ENCODE peak calls at places on chromosomes 13 and 19, in five cellular contexts. E, S, R, Q and P are unnamed samples.

GRCh38 chr13:112928958-112929777 is 39.8 kb upstream of the MCF2L start:
- DNase-seq in R (peak; percentile 30), Q (no peak), S (no peak), E (peak; percentile 47), P (no peak)

GRCh38 chr19:13195678-13196077 is 45.5 kb downstream of the IER2 start:
- DNase-seq in Q (peak; percentile 79), E (no peak), R (no peak), S (peak; percentile 84), P (no peak)

GRCh38 chr13:33348366-33348765 is 62.8 kb upstream of the STARD13 start:
- DNase-seq in R (no peak), E (peak; percentile 58), S (no peak), Q (no peak), P (peak; percentile 56)

GRCh38 chr13:37338721-37339120 is 233.3 kb upstream of the CSNK1A1L start:
- DNase-seq in S (no peak), Q (no peak), R (no peak), E (no peak), P (no peak)

GRCh38 chr13:39039033-39039432 is 777 bp downstream of the NHLRC3 start:
- DNase-seq in R (no peak), S (peak; percentile 25), E (no peak), Q (no peak), P (no peak)

GRCh38 chr19:43467276-43467675 is 1.9 kb upstream of the LYPD3 start:
- DNase-seq in S (no peak), Q (no peak), E (no peak), R (no peak), P (no peak)

GRCh38 chr19:49932731-49933131 is 3.4 kb upstream of the NUP62 start:
- DNase-seq in R (no peak), Q (no peak), E (no peak), S (no peak), P (no peak)

GRCh38 chr13:50783066-50783465 is 60.4 kb downstream of the DLEU7 start:
- DNase-seq in S (no peak), E (no peak), Q (no peak), R (no peak), P (no peak)

GRCh38 chr19:46704379-46705076 is 12.4 kb downstream of the PRKD2 start:
- DNase-seq in S (peak; percentile 73), Q (peak; percentile 80), R (peak; percentile 70), E (peak; percentile 40), P (no peak)

GRCh38 chr19:49554701-49555181 is 25.6 kb downstream of the NOSIP start:
- DNase-seq in E (no peak), R (peak; percentile 68), Q (no peak), S (no peak), P (no peak)

GRCh38 chr13:75447493-75447892 is 34.5 kb downstream of the TBC1D4 start:
- DNase-seq in R (no peak), Q (no peak), E (no peak), S (no peak), P (no peak)

GRCh38 chr19:55638864-55639359 is 1.9 kb upstream of the ZNF580 start:
- DNase-seq in Q (peak; percentile 50), E (peak; percentile 57), S (peak; percentile 88), R (peak; percentile 87), P (no peak)

GRCh38 chr13:98094678-98095266 is 48.1 kb upstream of the FARP1 start:
- DNase-seq in E (no peak), S (no peak), R (no peak), Q (no peak), P (no peak)

GRCh38 chr19:40144151-40144550 is 47.1 kb upstream of the MAP3K10 start:
- DNase-seq in Q (no peak), S (peak; percentile 49), R (peak; percentile 65), E (no peak), P (no peak)
- H3K4me3 ChIP-seq in Q (no peak overlapping the region), S (peak overlapping the region; percentile 36), R (peak overlapping the region; percentile 26), E (no peak overlapping the region), P (no peak overlapping the region)

DNA sequence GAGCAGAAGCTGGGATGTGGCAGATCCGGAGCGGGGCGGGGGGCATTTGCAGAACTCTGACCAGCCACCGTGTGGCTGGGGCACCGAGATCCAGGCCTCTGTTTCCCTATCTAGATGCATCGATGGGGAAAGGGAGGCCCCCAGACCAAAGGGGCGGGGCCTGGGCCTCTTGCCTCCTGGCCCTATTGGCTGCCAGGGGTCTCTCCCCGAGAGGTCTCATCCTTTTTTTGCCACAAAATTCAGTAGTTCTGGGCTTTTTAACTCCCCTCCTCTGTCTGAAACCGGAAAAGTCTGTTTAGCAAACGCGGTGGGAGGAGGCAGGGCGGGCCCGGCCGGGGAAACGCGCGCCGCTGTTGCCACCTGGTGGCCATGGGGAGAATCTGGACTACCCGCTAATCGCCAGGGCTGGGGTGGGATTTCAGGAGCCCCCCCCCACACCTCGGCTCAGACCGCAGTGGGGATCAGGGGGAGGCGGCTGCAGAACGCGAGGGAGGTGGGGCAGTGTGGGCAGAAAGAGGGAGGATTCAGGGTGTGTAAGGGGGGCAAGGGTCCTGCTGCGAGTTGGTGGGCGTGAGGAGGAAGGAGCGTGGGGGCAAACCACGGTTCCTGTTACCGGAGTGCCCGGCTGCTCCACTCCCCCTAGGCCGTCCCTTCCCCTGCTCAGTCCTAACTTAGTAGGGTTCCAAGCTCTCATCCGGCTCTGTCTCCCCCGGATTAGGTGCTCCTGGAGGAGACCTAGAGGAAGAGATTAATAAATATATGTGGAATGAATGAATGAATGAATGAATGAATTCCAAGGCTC is 28.3 kb downstream of the IL12RB1 start:
- DNase-seq in R (peak; percentile 88), S (peak; percentile 85), Q (peak; percentile 81), E (peak; percentile 66), P (peak; percentile 80)
- H3K4me3 ChIP-seq in R (peak overlapping the region; percentile 30), S (peak overlapping the region; percentile 9), Q (no peak overlapping the region), E (no peak overlapping the region), P (no peak overlapping the region)

GRCh38 chr13:20127263-20127562 is 33.6 kb downstream of the GJA3 start:
- DNase-seq in S (no peak), R (no peak), Q (no peak), E (no peak), P (no peak)
- H3K4me3 ChIP-seq in S (no peak overlapping the region), R (peak overlapping the region; percentile 63), Q (peak overlapping the region; percentile 40), E (peak overlapping the region; percentile 49), P (peak overlapping the region; percentile 43)

GRCh38 chr19:8487137-8487851 is 15.1 kb downstream of the PRAM1 start:
- DNase-seq in E (no peak), S (no peak), R (no peak), Q (peak; percentile 9), P (no peak)
- H3K4me3 ChIP-seq in E (no peak overlapping the region), S (no peak overlapping the region), R (no peak overlapping the region), Q (no peak overlapping the region), P (no peak overlapping the region)

GRCh38 chr19:33673258-33673875 is 51.6 kb downstream of the CHST8 start:
- DNase-seq in E (no peak), S (no peak), Q (no peak), R (no peak), P (no peak)
- H3K4me3 ChIP-seq in E (no peak overlapping the region), S (no peak overlapping the region), Q (no peak overlapping the region), R (no peak overlapping the region), P (no peak overlapping the region)

DNA sequence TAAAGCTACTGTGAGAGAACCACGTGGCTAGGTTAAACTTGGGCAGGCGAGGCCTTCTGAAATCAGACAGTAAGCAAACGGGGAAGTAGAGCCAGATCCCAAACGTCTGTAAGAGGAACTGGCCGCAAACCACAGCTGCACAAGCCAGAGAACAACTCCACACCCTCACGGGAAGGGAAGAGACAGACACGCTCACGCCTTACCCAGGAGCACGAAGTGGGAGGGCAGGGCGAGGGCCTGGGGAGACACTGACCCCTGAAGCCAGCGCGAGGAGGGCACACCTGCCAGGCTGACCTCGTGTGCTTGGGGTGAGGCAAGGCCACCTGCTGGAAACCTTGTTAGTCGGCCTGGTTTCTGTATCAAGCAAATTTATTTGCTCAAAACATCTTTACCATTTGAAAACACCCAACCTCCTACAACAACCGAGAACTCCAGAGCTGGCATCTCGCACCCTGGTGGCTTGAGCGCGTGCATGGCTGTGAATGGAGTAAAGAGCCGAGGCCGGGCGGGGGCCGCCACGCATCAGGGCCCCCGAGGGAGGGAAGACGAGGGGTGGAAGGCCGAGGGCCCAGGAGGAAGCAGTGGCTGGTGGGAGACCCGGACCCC is 7.3 kb downstream of the POLR2E start:
- DNase-seq in Q (peak; percentile 25), S (peak; percentile 71), E (no peak), R (no peak), P (no peak)
- H3K4me3 ChIP-seq in Q (no peak overlapping the region), S (no peak overlapping the region), E (no peak overlapping the region), R (no peak overlapping the region), P (no peak overlapping the region)